ENCODE peak calls at places on chromosomes 1 and 21, in six cellular contexts. C is EH, J is neuronal stem cell, O is Daoy, T is NCI-H774, I is cardiac muscle cell. V is an unnamed sample.
A peak's percentile ranks its signal among the peaks of the same experiment; 100 is the strongest.

GRCh38 chr21:36729301-36729970 is 30.5 kb downstream of the SIM2 start:
- DNase-seq in C (no peak), J (no peak), O (no peak), T (no peak), I (no peak), V (no peak)

GRCh38 chr21:44835647-44835973 is 17.7 kb upstream of the SUMO3 start:
- DNase-seq in C (no peak), J (no peak), O (no peak), T (no peak), I (no peak), V (no peak)

GRCh38 chr1:15261155-15262002 is 14.4 kb downstream of the FHAD1 start:
- DNase-seq in C (no peak), J (no peak), O (peak; percentile 74), T (no peak), I (no peak), V (peak; percentile 67)

GRCh38 chr1:53276153-53276901 is 38.0 kb upstream of the MAGOH start:
- DNase-seq in C (no peak), J (no peak), O (no peak), T (no peak), I (no peak), V (no peak)

GRCh38 chr1:53137729-53138128 is 4.7 kb downstream of the SLC1A7 start:
- DNase-seq in C (no peak), J (no peak), O (no peak), T (no peak), I (no peak), V (no peak)

GRCh38 chr1:201546093-201546492 is 7.2 kb downstream of the NAV1 start:
- DNase-seq in C (no peak), J (no peak), O (no peak), T (no peak), I (peak; percentile 45), V (no peak)

GRCh38 chr1:186420923-186421322 is 40.0 kb downstream of the PDC start:
- DNase-seq in C (peak; percentile 23), J (no peak), O (no peak), T (no peak), I (no peak), V (no peak)

GRCh38 chr1:229514578-229515275 is 6.6 kb upstream of the NUP133 start:
- DNase-seq in C (peak; percentile 80), J (peak; percentile 39), O (peak; percentile 63), T (peak; percentile 56), I (peak; percentile 76), V (peak; percentile 52)

GRCh38 chr1:50023292-50024159 is at the start of gene AGBL4:
- DNase-seq in C (no peak), J (peak; percentile 78), O (peak; percentile 81), T (peak; percentile 93), I (peak; percentile 8), V (peak; percentile 49)

GRCh38 chr1:90174246-90174645 is 179.3 kb downstream of the ZNF326 start:
- DNase-seq in C (no peak), J (no peak), O (no peak), T (no peak), I (no peak), V (peak; percentile 18)

GRCh38 chr1:185670187-185670627 is 64.0 kb upstream of the HMCN1 start:
- DNase-seq in C (peak; percentile 73), J (no peak), O (peak; percentile 21), T (peak; percentile 5), I (peak; percentile 65), V (peak; percentile 11)

GRCh38 chr1:203342192-203342940 is 8.6 kb downstream of the FMOD start:
- DNase-seq in C (peak; percentile 55), J (peak; percentile 62), O (peak; percentile 51), T (peak; percentile 49), I (peak; percentile 71), V (peak; percentile 25)

GRCh38 chr1:164914208-164914607 is 355.2 kb downstream of the PBX1 start:
- DNase-seq in C (peak; percentile 35), J (no peak), O (no peak), T (no peak), I (peak; percentile 30), V (no peak)

GRCh38 chr1:55718758-55719671 is 503.9 kb upstream of the USP24 start:
- DNase-seq in C (peak; percentile 100), J (no peak), O (peak; percentile 86), T (no peak), I (peak; percentile 23), V (peak; percentile 95)

GRCh38 chr21:27713159-27714109 is 746.5 kb upstream of the ADAMTS5 start:
- DNase-seq in C (peak; percentile 6), J (no peak), O (no peak), T (no peak), I (no peak), V (no peak)

GRCh38 chr1:231512147-231512698 is 16.2 kb upstream of the TSNAX start:
- DNase-seq in C (peak; percentile 48), J (no peak), O (peak; percentile 62), T (no peak), I (no peak), V (no peak)

GRCh38 chr1:193070942-193071341 is 11.5 kb downstream of the RO60 start:
- DNase-seq in C (peak; percentile 11), J (no peak), O (peak; percentile 30), T (peak; percentile 16), I (no peak), V (peak; percentile 17)

GRCh38 chr1:167722152-167722869 is 529 bp downstream of the MPZL1 start:
- DNase-seq in C (peak; percentile 39), J (peak; percentile 58), O (peak; percentile 72), T (peak; percentile 24), I (peak; percentile 79), V (peak; percentile 59)

GRCh38 chr1:1554926-1555915 is 14.8 kb upstream of the TMEM240 start:
- DNase-seq in C (peak; percentile 86), J (peak; percentile 57), O (peak; percentile 84), T (no peak), I (no peak), V (peak; percentile 46)

GRCh38 chr1:1040004-1040991 is 20.4 kb downstream of the AGRN start:
- DNase-seq in C (peak; percentile 92), J (peak; percentile 84), O (peak; percentile 96), T (peak; percentile 30), I (peak; percentile 91), V (peak; percentile 49)

GRCh38 chr1:10803971-10804820 is 7.8 kb upstream of the CASZ1 start:
- DNase-seq in C (no peak), J (no peak), O (peak; percentile 38), T (peak; percentile 18), I (no peak), V (no peak)

GRCh38 chr1:38727629-38728175 is 131.9 kb downstream of the RRAGC start:
- DNase-seq in C (no peak), J (no peak), O (no peak), T (no peak), I (peak; percentile 10), V (no peak)